ENCODE peak calls at places on chromosomes 13 and 19, in seven cellular contexts. U is neural progenitor cell, X is SK-N-SH, P is GM12878, J is PC-3, W is fibroblast of lung, R is H9. D is an unnamed sample.

GRCh38 chr19:4369109-4369887 is 25.9 kb downstream of the MPND start:
- DNase-seq in R (peak), J (no peak), W (no peak), X (no peak), P (peak), U (peak), D (peak)

GRCh38 chr13:76965759-76966421 is 17.6 kb downstream of the ACOD1 start:
- DNase-seq in R (no peak), U (no peak), X (peak), J (peak), P (no peak), W (peak), D (no peak)

GRCh38 chr13:77239312-77239711 is 87.6 kb downstream of the MYCBP2 start:
- DNase-seq in X (no peak), P (no peak), R (no peak), U (no peak), W (peak), J (peak), D (no peak)

GRCh38 chr19:45311640-45312039 is 11.0 kb downstream of the CKM start:
- DNase-seq in R (peak), X (no peak), P (no peak), J (no peak), W (no peak), U (no peak), D (no peak)

GRCh38 chr19:11321206-11322126 is 18.0 kb downstream of the RAB3D start:
- DNase-seq in J (no peak), W (no peak), R (no peak), P (no peak), U (no peak), X (no peak), D (no peak)

GRCh38 chr13:42875448-42876269 is 94.3 kb downstream of the FAM216B start:
- DNase-seq in U (peak), J (no peak), R (peak), P (no peak), X (peak), W (peak), D (no peak)

GRCh38 chr19:7986321-7987083 is 18.9 kb downstream of the ELAVL1 start:
- DNase-seq in U (no peak), J (peak), W (peak), R (no peak), X (no peak), P (no peak), D (no peak)

GRCh38 chr13:111474136-111475002 is 153.9 kb downstream of the TEX29 start:
- DNase-seq in J (peak), W (peak), P (no peak), U (peak), R (peak), X (peak), D (no peak)

GRCh38 chr19:10836478-10837325 is 690 bp upstream of the TMED1 start:
- DNase-seq in X (no peak), J (no peak), W (peak), P (no peak), R (peak), U (no peak), D (peak)

GRCh38 chr19:45173816-45174215 is 4.2 kb downstream of the TRAPPC6A start:
- DNase-seq in J (no peak), U (no peak), W (peak), X (no peak), R (no peak), P (no peak), D (no peak)

GRCh38 chr19:49712397-49712859 is 21.5 kb downstream of the CPT1C start:
- DNase-seq in X (peak), U (peak), J (peak), R (peak), W (peak), P (no peak), D (no peak)

GRCh38 chr13:98797456-98797855 is 45.0 kb upstream of the SLC15A1 start:
- DNase-seq in W (peak), U (no peak), J (no peak), P (no peak), R (no peak), X (no peak), D (no peak)

GRCh38 chr19:4523306-4524110 is 5.2 kb upstream of the PLIN4 start:
- DNase-seq in W (peak), R (peak), J (peak), X (peak), U (peak), P (no peak), D (peak)

GRCh38 chr19:8887364-8887763 is 55.2 kb downstream of the MBD3L1 start:
- DNase-seq in W (no peak), U (no peak), J (no peak), R (no peak), P (no peak), X (no peak), D (no peak)

GRCh38 chr19:45629704-45630103 is 9.5 kb downstream of the EML2 start:
- DNase-seq in P (no peak), W (no peak), X (no peak), J (no peak), R (no peak), U (no peak), D (no peak)

GRCh38 chr13:57631607-57632275 is at the start of gene PCDH17:
- DNase-seq in W (peak), R (peak), U (peak), P (no peak), J (no peak), X (peak), D (peak)

GRCh38 chr13:97798836-97799235 is 154.6 kb upstream of the IPO5 start:
- DNase-seq in J (no peak), X (no peak), R (no peak), W (peak), P (no peak), U (no peak), D (no peak)

GRCh38 chr19:42191855-42192254 is 25.6 kb downstream of the DEDD2 start:
- DNase-seq in U (no peak), P (no peak), X (no peak), R (no peak), J (peak), W (peak), D (no peak)

GRCh38 chr19:33298146-33298911 is 4.0 kb downstream of the CEBPA start:
- DNase-seq in W (no peak), J (no peak), R (no peak), X (peak), U (no peak), P (no peak), D (no peak)
- H3K9ac ChIP-seq in W (no peak), J (no peak), R (no peak), X (no peak), U (no peak), P (no peak), D (no peak)

GRCh38 chr13:22018297-22019210 is 347.7 kb downstream of the FGF9 start:
- DNase-seq in W (no peak), P (no peak), R (no peak), J (no peak), U (no peak), X (no peak), D (no peak)

GRCh38 chr13:22012676-22013075 is 341.8 kb downstream of the FGF9 start:
- DNase-seq in X (no peak), R (no peak), J (no peak), W (no peak), P (no peak), U (no peak), D (no peak)

GRCh38 chr13:22014469-22014868 is 343.6 kb downstream of the FGF9 start:
- DNase-seq in J (peak), W (no peak), P (no peak), X (no peak), R (no peak), U (no peak), D (no peak)

GRCh38 chr13:22017226-22017625 is 346.4 kb downstream of the FGF9 start:
- DNase-seq in U (no peak), P (peak), R (no peak), X (no peak), W (no peak), J (no peak), D (no peak)
- TF ChIP-seq CTCF in U (no peak), P (no peak), R (no peak), X (no peak), W (no peak), J (no peak), D (no peak)

DNA sequence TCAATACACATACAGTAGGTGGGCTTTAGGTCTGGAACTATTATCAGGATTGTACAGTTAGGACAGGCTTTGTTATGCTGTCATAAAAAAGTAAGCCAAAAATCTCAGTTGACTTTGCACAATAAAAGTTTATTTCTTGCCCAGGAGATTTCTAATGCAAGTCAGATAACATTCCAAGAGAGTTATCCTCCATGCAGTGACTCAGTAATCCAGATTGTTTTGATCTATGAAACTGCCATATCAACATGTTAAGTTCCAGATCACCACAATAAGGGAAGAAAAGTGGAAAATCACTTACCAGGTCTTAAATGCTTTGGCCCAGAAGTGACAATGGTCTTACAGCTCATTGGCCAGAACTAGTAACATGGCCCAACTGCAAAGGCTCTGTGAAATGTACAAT is 636.2 kb upstream of the KLF12 start:
- DNase-seq in R (no peak), J (peak), P (no peak), X (no peak), U (no peak), W (peak), D (no peak)
- H3K9ac ChIP-seq in R (no peak), J (peak), P (no peak), X (peak), U (no peak), W (no peak), D (no peak)

GRCh38 chr13:44692173-44692713 is 116.1 kb upstream of the TSC22D1 start:
- DNase-seq in U (no peak), R (peak), X (no peak), W (peak), P (no peak), J (peak), D (no peak)
- TF ChIP-seq CTCF in U (no peak), R (no peak), X (no peak), W (no peak), P (no peak), J (no peak), D (no peak)

GRCh38 chr19:37983153-37983552 is 76.1 kb downstream of the SIPA1L3 start:
- DNase-seq in W (peak), R (no peak), J (no peak), X (no peak), P (no peak), U (no peak), D (no peak)
- H3K9ac ChIP-seq in W (no peak), R (no peak), J (no peak), X (no peak), P (no peak), U (no peak), D (no peak)

GRCh38 chr13:35984287-35984686 is 146.9 kb downstream of the DCLK1 start:
- DNase-seq in R (no peak), X (no peak), W (no peak), P (no peak), J (no peak), U (no peak), D (no peak)
- TF ChIP-seq CTCF in R (no peak), X (no peak), W (no peak), P (no peak), J (no peak), U (no peak), D (no peak)

GRCh38 chr19:46890423-46891170 is 29.8 kb downstream of the ARHGAP35 start:
- DNase-seq in W (peak), P (no peak), X (no peak), R (no peak), J (peak), U (no peak), D (no peak)
- H3K9ac ChIP-seq in W (peak), P (no peak), X (no peak), R (no peak), J (no peak), U (no peak), D (no peak)

DNA sequence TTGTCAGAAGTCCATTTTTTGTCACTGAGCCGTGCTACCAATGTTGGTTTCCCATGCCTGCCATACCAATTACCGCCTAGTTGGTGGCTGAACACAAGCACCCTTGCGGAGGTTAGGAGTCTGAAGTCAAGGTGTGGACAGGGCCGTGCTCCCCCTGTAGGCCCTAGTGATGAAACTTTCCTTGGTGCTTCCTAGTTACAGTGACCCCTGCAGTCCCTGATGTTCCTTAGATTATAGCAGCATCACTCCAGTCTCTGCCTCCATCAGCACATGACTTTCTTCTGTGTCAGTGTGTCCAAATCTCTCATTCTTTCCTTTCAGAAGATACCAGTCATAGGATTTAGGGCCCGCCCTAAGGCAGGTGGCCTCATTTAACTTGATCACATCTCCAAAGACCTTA is 99.0 kb downstream of the MYO16 start:
- DNase-seq in U (peak), R (peak), X (no peak), J (peak), P (no peak), W (no peak), D (no peak)
- TF ChIP-seq CTCF in U (peak), R (peak), X (no peak), J (peak), P (no peak), W (no peak), D (no peak)

GRCh38 chr19:2080336-2080988 is 15.7 kb downstream of the MOB3A start:
- DNase-seq in X (peak), U (no peak), W (no peak), J (no peak), P (no peak), R (no peak), D (no peak)

GRCh38 chr19:2079076-2079864 is 16.9 kb downstream of the MOB3A start:
- DNase-seq in W (no peak), P (no peak), X (peak), U (no peak), J (no peak), R (no peak), D (no peak)

GRCh38 chr19:2083174-2083854 is 12.8 kb downstream of the MOB3A start:
- DNase-seq in X (peak), R (no peak), P (no peak), J (no peak), W (no peak), U (no peak), D (peak)

GRCh38 chr19:2079865-2080301 is 16.2 kb downstream of the MOB3A start:
- DNase-seq in U (no peak), X (peak), J (no peak), W (no peak), P (no peak), R (no peak), D (no peak)

GRCh38 chr19:2081873-2082810 is 14.0 kb downstream of the MOB3A start:
- DNase-seq in R (no peak), W (no peak), X (peak), U (no peak), J (no peak), P (no peak), D (no peak)
- H3K9ac ChIP-seq in R (no peak), W (no peak), X (no peak), U (no peak), J (no peak), P (peak), D (peak)

GRCh38 chr13:33069365-33069764 is 53.1 kb downstream of the KL start:
- DNase-seq in R (no peak), X (no peak), U (no peak), W (peak), P (no peak), J (peak), D (no peak)
- TF ChIP-seq CTCF in R (peak), X (peak), U (peak), W (no peak), P (peak), J (peak), D (no peak)

D was measured in MM.1S.